ENCODE peak calls at places on chromosomes 1 and 21, in six cellular contexts. R is astrocyte, Z is tibial nerve, L is lung, P is lower lobe of right lung, W is left ventricle myocardium inferior. S is an unnamed sample.

GRCh38 chr1:201736707-201737320 is 92.1 kb upstream of the IPO9 start:
- DNase-seq in R (no peak), Z (no peak), L (no peak), P (no peak), W (no peak), S (no peak)

GRCh38 chr1:79716481-79716880 is 710.0 kb upstream of the ADGRL4 start:
- DNase-seq in R (peak; percentile 91), Z (no peak), L (no peak), P (no peak), W (no peak), S (no peak)

GRCh38 chr1:186112280-186112679 is 262.8 kb downstream of the TPR start:
- DNase-seq in R (no peak), Z (no peak), L (no peak), P (no peak), W (no peak), S (no peak)

GRCh38 chr21:26800001-26800400 is 45.2 kb downstream of the ADAMTS1 start:
- DNase-seq in R (no peak), Z (no peak), L (no peak), P (no peak), W (no peak), S (no peak)

GRCh38 chr1:34683616-34684015 is 71.2 kb upstream of the GJB5 start:
- DNase-seq in R (no peak), Z (no peak), L (no peak), P (no peak), W (no peak), S (no peak)

GRCh38 chr1:203557390-203557789 is 63.4 kb downstream of the OPTC start:
- DNase-seq in R (peak; percentile 80), Z (no peak), L (no peak), P (no peak), W (peak; percentile 77), S (no peak)

GRCh38 chr21:33569986-33570385 is 18.5 kb downstream of the DONSON start:
- DNase-seq in R (no peak), Z (no peak), L (no peak), P (no peak), W (no peak), S (no peak)

GRCh38 chr21:38989745-38990423 is 184.2 kb downstream of the ETS2 start:
- DNase-seq in R (peak; percentile 92), Z (no peak), L (no peak), P (no peak), W (no peak), S (no peak)

GRCh38 chr1:52571783-52572182 is 18.9 kb upstream of the TUT4 start:
- DNase-seq in R (no peak), Z (no peak), L (peak; percentile 30), P (no peak), W (no peak), S (peak; percentile 51)

GRCh38 chr1:92380867-92381266 is 82.0 kb downstream of the RPAP2 start:
- DNase-seq in R (no peak), Z (no peak), L (no peak), P (no peak), W (no peak), S (no peak)

GRCh38 chr1:204947747-204948146 is 77.1 kb downstream of the NFASC start:
- DNase-seq in R (no peak), Z (no peak), L (no peak), P (no peak), W (no peak), S (no peak)

GRCh38 chr1:25658791-25659431 is 42.3 kb downstream of the MAN1C1 start:
- DNase-seq in R (no peak), Z (no peak), L (no peak), P (no peak), W (peak; percentile 77), S (no peak)

GRCh38 chr1:234533975-234534876 is 55.2 kb upstream of the TARBP1 start:
- DNase-seq in R (peak; percentile 97), Z (peak; percentile 97), L (peak; percentile 91), P (peak; percentile 87), W (peak; percentile 94), S (no peak)

GRCh38 chr1:216562383-216562782 is 139.1 kb upstream of the USH2A start:
- DNase-seq in R (no peak), Z (no peak), L (no peak), P (no peak), W (no peak), S (peak; percentile 19)

GRCh38 chr1:173669491-173669941 is at the start of gene ANKRD45:
- DNase-seq in R (peak; percentile 36), Z (no peak), L (peak; percentile 55), P (peak; percentile 68), W (peak; percentile 22), S (peak; percentile 38)

GRCh38 chr1:69791311-69791710 is 223.6 kb downstream of the LRRC7 start:
- DNase-seq in R (peak; percentile 1), Z (no peak), L (no peak), P (no peak), W (no peak), S (no peak)

GRCh38 chr1:210841926-210842625 is 291.9 kb downstream of the KCNH1 start:
- DNase-seq in R (no peak), Z (no peak), L (no peak), P (no peak), W (no peak), S (no peak)

GRCh38 chr1:11042995-11043874 is 3.8 kb downstream of the MASP2 start:
- DNase-seq in R (no peak), Z (no peak), L (no peak), P (peak; percentile 24), W (no peak), S (no peak)

GRCh38 chr1:220828211-220828553 is 41.5 kb downstream of the MTARC1 start:
- DNase-seq in R (no peak), Z (no peak), L (no peak), P (no peak), W (no peak), S (no peak)

GRCh38 chr1:3518756-3519155 is 64.3 kb downstream of the ARHGEF16 start:
- DNase-seq in R (no peak), Z (no peak), L (no peak), P (no peak), W (no peak), S (no peak)

GRCh38 chr1:119045091-119045746 is 57.1 kb upstream of the TBX15 start:
- DNase-seq in R (no peak), Z (no peak), L (no peak), P (no peak), W (no peak), S (no peak)

GRCh38 chr21:15749045-15749867 is 19.5 kb downstream of the USP25 start:
- DNase-seq in R (peak; percentile 5), Z (no peak), L (no peak), P (no peak), W (no peak), S (no peak)

GRCh38 chr1:97379387-97380075 is 541.3 kb downstream of the DPYD start:
- DNase-seq in R (peak; percentile 81), Z (no peak), L (no peak), P (no peak), W (no peak), S (no peak)

GRCh38 chr1:1599030-1599916 is 662 bp downstream of the FNDC10 start:
- DNase-seq in R (no peak), Z (no peak), L (no peak), P (peak; percentile 66), W (no peak), S (peak; percentile 37)

DNA sequence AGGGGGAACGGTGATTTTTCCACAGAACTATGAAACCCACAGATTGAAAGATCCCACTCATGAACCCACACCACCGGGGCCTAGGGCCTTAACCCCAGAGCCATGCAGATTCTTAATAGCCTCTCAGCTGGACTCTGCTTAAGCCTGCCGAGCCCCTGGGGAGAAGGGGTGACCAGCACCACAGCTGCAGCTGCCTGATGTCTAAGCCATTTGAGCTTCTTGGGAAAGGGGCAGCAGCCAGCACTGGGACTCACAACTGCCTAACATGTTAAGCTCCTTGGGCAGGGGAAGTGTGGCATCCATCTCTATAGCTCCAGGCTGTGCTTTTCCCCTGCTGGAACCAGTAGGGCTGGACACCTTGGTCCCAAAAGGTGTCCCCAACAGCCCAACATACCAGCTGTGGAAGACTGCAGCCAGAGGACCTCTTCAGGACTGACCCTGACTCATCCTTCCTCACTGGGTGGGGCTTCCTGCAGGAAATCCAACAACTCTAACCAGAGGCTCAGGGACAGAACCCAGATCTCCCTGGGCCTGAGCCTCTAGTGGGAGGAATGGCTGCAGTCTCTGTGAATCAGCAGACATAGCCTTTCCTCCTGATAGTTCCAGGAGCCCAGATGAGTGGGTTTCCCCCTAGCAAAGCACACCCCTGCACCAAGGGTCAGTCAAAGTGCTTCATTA is 34.6 kb upstream of the FMO3 start:
- DNase-seq in R (no peak), Z (no peak), L (no peak), P (no peak), W (no peak), S (no peak)
- TF ChIP-seq CTCF in R (no peak), Z (no peak), L (no peak), P (no peak), W (no peak), S (no peak)

DNA sequence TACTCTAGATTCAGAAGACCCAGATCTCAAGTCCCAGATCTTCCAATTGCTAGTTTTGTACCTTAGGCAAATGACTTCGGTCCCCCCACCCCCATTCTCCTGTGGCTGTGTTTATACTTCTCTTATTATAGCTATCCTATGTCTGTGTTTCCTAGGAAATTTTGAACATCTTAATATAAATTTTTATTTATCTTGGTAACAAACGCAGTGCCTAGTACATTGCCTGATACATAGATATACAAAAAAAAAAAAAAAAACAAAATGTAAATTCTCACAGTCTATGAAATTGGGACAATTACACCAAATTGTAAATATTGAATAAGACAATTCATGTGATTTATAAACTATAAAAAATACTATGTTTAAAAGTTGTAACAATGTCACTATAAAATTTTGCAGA is 84.1 kb upstream of the SLC44A3 start:
- DNase-seq in R (no peak), Z (no peak), L (no peak), P (no peak), W (no peak), S (no peak)
- H3K4me1 ChIP-seq in R (peaks cover 27% of the 10 kb centered on the region), Z (peaks cover 4% of the 10 kb centered on the region), L (peaks cover 3% of the 10 kb centered on the region), P (peaks cover 11% of the 10 kb centered on the region), W (peaks cover 26% of the 10 kb centered on the region), S (peaks cover 6% of the 10 kb centered on the region)

DNA sequence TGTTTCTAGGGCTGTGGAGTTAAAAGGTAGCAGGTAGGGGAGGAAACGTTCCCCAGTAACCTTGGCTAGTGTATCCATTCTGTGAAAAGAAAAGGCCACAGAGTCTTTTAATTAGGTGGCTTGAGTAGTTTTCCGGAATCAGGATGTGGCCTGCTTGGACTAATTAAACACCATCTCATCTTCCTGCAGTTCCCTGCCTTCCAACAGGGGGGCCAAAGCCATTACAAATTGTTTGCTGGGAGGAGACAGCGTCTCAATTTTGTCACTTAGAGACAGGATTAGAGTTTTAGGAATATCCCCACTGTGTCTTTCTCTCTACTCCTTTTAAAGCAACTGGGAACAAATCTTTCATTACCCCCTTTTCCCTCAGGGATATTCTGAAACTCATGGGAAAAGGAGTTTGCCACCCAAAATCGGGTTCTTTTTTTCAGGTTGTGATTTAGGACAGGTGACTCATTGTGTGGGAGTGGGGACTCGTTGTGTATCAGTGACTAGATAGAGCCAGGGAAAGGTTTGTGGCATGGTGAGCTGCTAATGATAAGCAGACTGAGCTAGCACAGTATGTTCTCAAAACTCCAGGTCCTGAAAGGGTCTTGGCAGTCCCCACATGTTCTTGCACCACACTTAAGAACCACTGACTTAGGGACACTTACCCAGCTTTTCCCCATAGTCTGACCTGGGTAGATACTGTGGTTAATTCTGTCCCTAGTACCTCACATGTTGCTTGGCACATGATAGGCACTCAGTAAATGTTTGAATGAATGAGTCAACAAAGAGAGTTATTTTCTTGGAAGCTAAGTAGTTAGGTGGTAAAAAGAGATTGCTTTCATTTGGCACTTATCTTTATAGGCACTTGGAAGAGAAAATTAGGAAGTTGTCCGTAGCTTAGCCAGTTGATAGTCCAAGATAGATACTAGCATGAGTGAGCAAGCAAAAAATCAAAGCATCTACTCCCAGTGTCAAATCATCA is 22.5 kb downstream of the INTS3 start:
- DNase-seq in R (no peak), Z (no peak), L (peak; percentile 58), P (no peak), W (no peak), S (no peak)
- TF ChIP-seq CTCF in R (no peak), Z (no peak), L (no peak), P (no peak), W (no peak), S (no peak)

GRCh38 chr1:23389846-23390321 is 20.2 kb upstream of the ZNF436 start:
- DNase-seq in R (no peak), Z (no peak), L (no peak), P (no peak), W (no peak), S (no peak)
- H3K4me1 ChIP-seq in R (peaks cover 25% of the 10 kb centered on the region), Z (peaks cover 13% of the 10 kb centered on the region), L (peaks cover 5% of the 10 kb centered on the region), P (peaks cover 13% of the 10 kb centered on the region), W (peaks cover 29% of the 10 kb centered on the region), S (no peaks in the 10 kb centered on the region)

S was measured in Caco-2.